ENCODE peak calls at places on chromosome 13, in seven cellular contexts. P is nephron progenitor cell, B is fibroblast of lung, G is body of pancreas, A is tibial artery, W is endothelial cell, R is kidney. O is an unnamed sample.

GRCh38 chr13:98519976-98520375 is 56.9 kb downstream of the STK24 start:
- DNase-seq in R (no peak), B (no peak), P (no peak), A (no peak), W (no peak), G (no peak), O (no peak)

GRCh38 chr13:35531551-35531950 is 55.1 kb upstream of the MAB21L1 start:
- DNase-seq in G (no peak), R (no peak), B (no peak), W (no peak), P (no peak), A (no peak), O (no peak)

GRCh38 chr13:20526664-20527063 is 1.0 kb upstream of the CRYL1 start:
- DNase-seq in P (no peak), A (no peak), G (no peak), W (no peak), B (peak; percentile 23), R (no peak), O (no peak)

GRCh38 chr13:32650705-32651311 is 64.6 kb downstream of the PDS5B start:
- DNase-seq in P (peak; percentile 27), R (no peak), W (peak; percentile 59), B (peak; percentile 83), G (peak; percentile 56), A (no peak), O (no peak)

GRCh38 chr13:32121316-32121715 is 89.7 kb downstream of the FRY start:
- DNase-seq in P (no peak), G (no peak), A (no peak), R (no peak), B (no peak), W (no peak), O (no peak)

GRCh38 chr13:74103196-74103595 is 31.0 kb downstream of the KLF12 start:
- DNase-seq in R (no peak), A (no peak), G (no peak), W (no peak), P (no peak), B (no peak), O (no peak)

GRCh38 chr13:109567315-109567714 is 219.1 kb downstream of the IRS2 start:
- DNase-seq in W (no peak), R (no peak), P (no peak), A (no peak), G (no peak), B (peak; percentile 22), O (no peak)

GRCh38 chr13:52845766-52846566 is 2.5 kb downstream of the PCDH8 start:
- DNase-seq in W (peak; percentile 85), P (peak; percentile 79), R (peak; percentile 66), G (peak; percentile 23), A (no peak), B (peak; percentile 1), O (no peak)

GRCh38 chr13:102770435-102770834 is 3.2 kb downstream of the TEX30 start:
- DNase-seq in R (no peak), B (no peak), G (no peak), P (no peak), A (no peak), W (no peak), O (no peak)

GRCh38 chr13:87234981-87235380 is 436.2 kb upstream of the SLITRK5 start:
- DNase-seq in A (no peak), R (no peak), B (peak; percentile 76), W (no peak), P (no peak), G (no peak), O (no peak)

GRCh38 chr13:106418556-106418955 is 116.9 kb downstream of the EFNB2 start:
- DNase-seq in A (no peak), W (no peak), P (no peak), G (no peak), R (no peak), B (peak; percentile 71), O (no peak)

GRCh38 chr13:97849305-97849704 is 104.2 kb upstream of the IPO5 start:
- DNase-seq in G (no peak), A (no peak), R (no peak), W (no peak), P (no peak), B (peak; percentile 37), O (no peak)

GRCh38 chr13:111490611-111491010 is 170.2 kb downstream of the TEX29 start:
- DNase-seq in G (no peak), A (peak; percentile 45), R (peak; percentile 15), B (no peak), P (no peak), W (no peak), O (no peak)

GRCh38 chr13:78404961-78405360 is 198.4 kb downstream of the POU4F1 start:
- DNase-seq in R (no peak), A (no peak), P (no peak), G (no peak), B (no peak), W (no peak), O (no peak)

GRCh38 chr13:50699874-50700663 is 143.4 kb downstream of the DLEU7 start:
- DNase-seq in B (peak; percentile 29), A (no peak), P (no peak), W (no peak), R (no peak), G (no peak), O (no peak)

GRCh38 chr13:110108348-110109139 is 198.4 kb downstream of the COL4A1 start:
- DNase-seq in B (peak; percentile 89), P (peak; percentile 67), R (no peak), W (peak; percentile 77), G (peak; percentile 80), A (peak; percentile 91), O (peak; percentile 92)

GRCh38 chr13:101838305-101838835 is 385.9 kb downstream of the ITGBL1 start:
- DNase-seq in W (no peak), P (no peak), R (no peak), A (no peak), B (peak; percentile 58), G (no peak), O (no peak)

GRCh38 chr13:62879071-62879470 is 1463.4 kb upstream of the PCDH20 start:
- DNase-seq in A (no peak), G (no peak), W (no peak), P (no peak), B (peak; percentile 5), R (no peak), O (no peak)

GRCh38 chr13:113726961-113727411 is 32.0 kb upstream of the TMEM255B start:
- DNase-seq in W (no peak), P (no peak), B (peak; percentile 35), R (peak; percentile 80), G (peak; percentile 71), A (no peak), O (no peak)

GRCh38 chr13:27869436-27870090 is 50.2 kb upstream of the PDX1 start:
- DNase-seq in W (no peak), G (no peak), B (no peak), R (no peak), P (no peak), A (no peak), O (no peak)
- TF ChIP-seq CTCF in W (peak; percentile 43), G (no peak), B (no peak), R (no peak), P (no peak), A (no peak), O (no peak)

DNA sequence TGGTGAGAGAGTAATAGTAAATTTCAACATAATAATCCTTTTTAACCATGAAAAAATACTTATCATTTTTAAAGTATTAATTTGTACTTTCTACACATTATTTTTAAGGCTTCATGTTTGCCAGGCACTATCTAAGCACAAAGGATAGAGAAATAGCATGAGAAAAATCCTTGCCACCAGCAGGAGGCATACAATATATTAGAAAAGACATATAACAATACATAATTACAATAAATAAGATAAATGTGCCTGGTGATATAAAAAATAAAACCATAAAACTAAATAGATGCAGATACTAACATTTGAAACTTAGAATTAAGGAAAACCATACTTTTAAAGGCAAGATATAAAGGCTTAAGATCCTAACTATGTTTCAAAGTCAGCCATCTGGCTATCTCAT is 1256.4 kb downstream of the DIAPH3 start:
- DNase-seq in W (no peak), R (no peak), B (peak; percentile 17), G (no peak), A (no peak), P (no peak), O (no peak)
- TF ChIP-seq CTCF in W (no peak), R (no peak), B (no peak), G (peak; percentile 5), A (no peak), P (no peak), O (peak; percentile 43)

DNA sequence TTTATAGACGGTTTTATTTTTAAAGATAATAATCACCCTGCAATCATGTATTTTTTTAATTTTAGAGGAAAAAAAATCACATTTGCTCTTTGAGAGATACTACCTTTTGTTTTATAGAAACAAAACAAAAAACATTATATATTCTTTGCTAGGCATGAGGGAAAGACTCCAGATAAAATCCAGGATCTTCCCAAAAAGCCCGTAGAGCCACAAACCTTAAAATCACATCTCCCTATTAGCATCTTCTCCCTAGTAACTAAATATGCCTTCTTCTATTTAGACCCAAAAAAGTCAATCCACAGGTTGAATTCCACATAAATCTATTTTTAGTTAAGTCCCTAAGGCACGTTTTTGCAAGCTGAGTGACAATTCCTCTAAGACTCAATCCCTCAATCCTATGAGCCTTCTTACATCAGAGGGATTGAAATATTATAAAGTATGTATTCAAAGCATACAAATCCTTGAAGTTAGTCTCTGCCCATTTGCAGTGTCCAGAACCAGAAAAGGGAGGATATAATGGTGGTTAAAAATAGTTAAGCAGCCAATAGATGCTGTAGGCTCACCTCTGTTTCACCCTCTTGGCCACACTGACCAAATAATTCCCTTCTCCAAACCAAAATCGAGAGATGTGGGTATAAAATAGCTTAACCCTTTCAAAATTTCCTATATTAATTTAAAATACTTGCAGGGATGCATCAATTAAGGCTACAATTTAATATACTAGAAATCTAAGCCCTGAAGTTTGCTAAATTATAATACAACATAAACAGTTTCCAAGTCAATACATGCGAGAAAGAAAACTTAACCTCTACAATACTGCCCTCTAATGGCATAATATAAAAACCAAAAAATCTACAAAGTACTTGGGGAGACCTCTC is 64.0 kb downstream of the SERP2 start:
- DNase-seq in W (no peak), G (no peak), P (no peak), B (peak; percentile 78), R (no peak), A (no peak), O (no peak)
- TF ChIP-seq CTCF in W (no peak), G (peak; percentile 74), P (peak; percentile 64), B (peak; percentile 9), R (peak; percentile 36), A (peak; percentile 44), O (peak; percentile 62)

GRCh38 chr13:70841240-70842061 is 733.2 kb upstream of the KLHL1 start:
- DNase-seq in P (no peak), R (no peak), W (no peak), A (no peak), B (no peak), G (no peak), O (no peak)

GRCh38 chr13:70844391-70845108 is 736.3 kb upstream of the KLHL1 start:
- DNase-seq in R (no peak), W (no peak), A (no peak), G (no peak), B (no peak), P (no peak), O (no peak)

DNA sequence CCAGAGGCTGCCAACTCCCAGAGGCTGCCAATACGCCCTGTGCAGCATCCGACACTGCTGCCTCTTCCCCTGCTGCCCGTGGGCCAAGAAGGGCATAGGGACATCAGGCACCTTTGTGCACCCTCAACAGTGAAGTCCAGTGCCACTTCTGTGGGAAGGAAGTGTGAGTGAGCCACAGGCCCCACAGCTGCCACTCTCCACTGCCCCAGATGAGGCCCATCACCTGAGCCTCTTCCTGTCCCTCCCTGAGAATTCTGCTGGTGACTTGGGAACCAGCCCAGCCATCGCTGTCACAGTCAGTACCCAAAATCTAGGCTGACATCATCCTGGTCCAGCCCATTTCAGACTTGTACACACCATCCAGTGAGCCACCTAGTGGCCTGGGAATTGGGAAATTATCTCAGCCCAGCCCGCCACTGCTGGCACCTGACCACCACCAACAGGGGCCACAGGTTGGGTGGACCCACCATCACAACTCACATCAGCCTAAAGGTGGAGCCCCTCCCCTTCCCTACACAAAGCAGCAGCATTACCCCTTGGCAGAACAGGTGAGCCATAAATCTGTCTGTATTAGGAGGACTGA is 733.9 kb upstream of the KLHL1 start:
- DNase-seq in B (no peak), G (no peak), W (no peak), A (no peak), P (no peak), R (no peak), O (no peak)
- TF ChIP-seq CTCF in B (no peak), G (no peak), W (no peak), A (no peak), P (no peak), R (no peak), O (no peak)

O was measured in osteocyte.